ENCODE peak calls at places on chromosomes 6 and 20, in ten cellular contexts. One of them, this sample, is unnamed.

GRCh38 chr6:100366419-100366818 is 98.3 kb downstream of the SIM1 start:
- DNase-seq in hepatocyte: peak; percentile 18
- DNase-seq in ovary: no peak
- DNase-seq in heart right ventricle: no peak
- DNase-seq in Calu3: no peak
- DNase-seq in omental fat pad: no peak
- DNase-seq in heart left ventricle: no peak
- DNase-seq in AG04450: no peak
- DNase-seq in body of pancreas: no peak
- DNase-seq in GM12878: no peak
- DNase-seq in this sample: no peak

GRCh38 chr20:50625986-50626677 is 65.2 kb downstream of the RIPOR3 start:
- DNase-seq in hepatocyte: peak; percentile 68
- DNase-seq in ovary: peak; percentile 84
- DNase-seq in heart right ventricle: peak; percentile 72
- DNase-seq in Calu3: peak; percentile 91
- DNase-seq in omental fat pad: no peak
- DNase-seq in heart left ventricle: peak; percentile 61
- DNase-seq in AG04450: no peak
- DNase-seq in body of pancreas: peak; percentile 27
- DNase-seq in GM12878: no peak
- DNase-seq in this sample: peak; percentile 63

GRCh38 chr6:39847216-39847615 is 55.0 kb downstream of the DAAM2 start:
- DNase-seq in hepatocyte: no peak
- DNase-seq in ovary: peak; percentile 67
- DNase-seq in heart right ventricle: peak; percentile 40
- DNase-seq in Calu3: no peak
- DNase-seq in omental fat pad: no peak
- DNase-seq in heart left ventricle: peak; percentile 52
- DNase-seq in AG04450: no peak
- DNase-seq in body of pancreas: peak; percentile 77
- DNase-seq in GM12878: no peak
- DNase-seq in this sample: no peak

GRCh38 chr20:1666802-1667201 is 9.2 kb upstream of the SIRPG start:
- DNase-seq in hepatocyte: no peak
- DNase-seq in ovary: no peak
- DNase-seq in heart right ventricle: no peak
- DNase-seq in Calu3: no peak
- DNase-seq in omental fat pad: no peak
- DNase-seq in heart left ventricle: no peak
- DNase-seq in AG04450: no peak
- DNase-seq in body of pancreas: no peak
- DNase-seq in GM12878: no peak
- DNase-seq in this sample: no peak

GRCh38 chr6:33770833-33771341 is 18.0 kb downstream of the LEMD2 start:
- DNase-seq in hepatocyte: no peak
- DNase-seq in ovary: no peak
- DNase-seq in heart right ventricle: no peak
- DNase-seq in Calu3: no peak
- DNase-seq in omental fat pad: no peak
- DNase-seq in heart left ventricle: no peak
- DNase-seq in AG04450: no peak
- DNase-seq in body of pancreas: no peak
- DNase-seq in GM12878: no peak
- DNase-seq in this sample: no peak

GRCh38 chr20:25039697-25040437 is 18.1 kb downstream of the ACSS1 start:
- DNase-seq in hepatocyte: peak; percentile 61
- DNase-seq in ovary: peak; percentile 90
- DNase-seq in heart right ventricle: peak; percentile 83
- DNase-seq in Calu3: no peak
- DNase-seq in omental fat pad: no peak
- DNase-seq in heart left ventricle: peak; percentile 85
- DNase-seq in AG04450: peak; percentile 51
- DNase-seq in body of pancreas: peak; percentile 95
- DNase-seq in GM12878: no peak
- DNase-seq in this sample: no peak

GRCh38 chr6:125981566-125982185 is 4.7 kb upstream of the TRMT11 start:
- DNase-seq in hepatocyte: no peak
- DNase-seq in ovary: no peak
- DNase-seq in heart right ventricle: no peak
- DNase-seq in Calu3: no peak
- DNase-seq in omental fat pad: no peak
- DNase-seq in heart left ventricle: no peak
- DNase-seq in AG04450: no peak
- DNase-seq in body of pancreas: no peak
- DNase-seq in GM12878: no peak
- DNase-seq in this sample: no peak

GRCh38 chr6:80690611-80691090 is 584.2 kb downstream of the BCKDHB start:
- DNase-seq in hepatocyte: no peak
- DNase-seq in ovary: no peak
- DNase-seq in heart right ventricle: no peak
- DNase-seq in Calu3: no peak
- DNase-seq in omental fat pad: no peak
- DNase-seq in heart left ventricle: no peak
- DNase-seq in AG04450: peak; percentile 48
- DNase-seq in body of pancreas: no peak
- DNase-seq in GM12878: no peak
- DNase-seq in this sample: no peak

DNA sequence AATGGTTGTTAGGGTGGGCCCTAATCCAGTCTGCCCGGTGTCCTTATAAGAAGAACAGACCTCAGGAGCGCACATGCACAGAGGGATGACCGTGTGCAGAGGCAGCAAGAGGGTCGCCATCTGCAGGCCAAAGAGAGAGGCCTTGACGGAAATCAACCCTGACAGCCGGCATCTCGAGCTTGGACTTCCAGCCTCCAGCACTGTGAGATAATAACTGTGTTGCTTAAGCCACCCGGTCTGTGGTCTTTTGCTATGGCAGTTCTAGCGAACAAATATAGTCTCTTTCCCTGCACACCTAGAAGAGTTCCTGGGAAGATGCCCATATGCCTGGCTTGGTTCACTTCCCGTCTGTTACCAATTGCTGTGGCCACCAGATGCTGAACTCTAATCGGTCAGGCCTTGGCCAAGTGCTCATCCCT is 35.3 kb upstream of the PTGIS start:
- DNase-seq in hepatocyte: peak; percentile 59
- DNase-seq in ovary: no peak
- DNase-seq in heart right ventricle: no peak
- DNase-seq in Calu3: peak; percentile 41
- DNase-seq in omental fat pad: no peak
- DNase-seq in heart left ventricle: no peak
- DNase-seq in AG04450: no peak
- DNase-seq in body of pancreas: no peak
- DNase-seq in GM12878: no peak
- DNase-seq in this sample: no peak
- TF ChIP-seq CTCF in hepatocyte: peak; percentile 43
- TF ChIP-seq CTCF in ovary: no peak
- TF ChIP-seq CTCF in heart right ventricle: peak; percentile 37
- TF ChIP-seq CTCF in Calu3: peak; percentile 42
- TF ChIP-seq CTCF in omental fat pad: no peak
- TF ChIP-seq CTCF in heart left ventricle: no peak
- TF ChIP-seq CTCF in AG04450: peak; percentile 52
- TF ChIP-seq CTCF in body of pancreas: no peak
- TF ChIP-seq CTCF in GM12878: no peak
- TF ChIP-seq CTCF in this sample: peak; percentile 30

GRCh38 chr6:35203152-35203670 is 10.5 kb upstream of the SCUBE3 start:
- DNase-seq in hepatocyte: no peak
- DNase-seq in ovary: no peak
- DNase-seq in heart right ventricle: no peak
- DNase-seq in Calu3: no peak
- DNase-seq in omental fat pad: no peak
- DNase-seq in heart left ventricle: no peak
- DNase-seq in AG04450: no peak
- DNase-seq in body of pancreas: no peak
- DNase-seq in GM12878: no peak
- DNase-seq in this sample: no peak

GRCh38 chr6:35206346-35206745 is 7.4 kb upstream of the SCUBE3 start:
- DNase-seq in hepatocyte: no peak
- DNase-seq in ovary: no peak
- DNase-seq in heart right ventricle: no peak
- DNase-seq in Calu3: no peak
- DNase-seq in omental fat pad: no peak
- DNase-seq in heart left ventricle: no peak
- DNase-seq in AG04450: no peak
- DNase-seq in body of pancreas: no peak
- DNase-seq in GM12878: no peak
- DNase-seq in this sample: no peak

GRCh38 chr6:35203680-35204079 is 10.1 kb upstream of the SCUBE3 start:
- DNase-seq in hepatocyte: no peak
- DNase-seq in ovary: no peak
- DNase-seq in heart right ventricle: no peak
- DNase-seq in Calu3: no peak
- DNase-seq in omental fat pad: no peak
- DNase-seq in heart left ventricle: no peak
- DNase-seq in AG04450: no peak
- DNase-seq in body of pancreas: no peak
- DNase-seq in GM12878: no peak
- DNase-seq in this sample: no peak

GRCh38 chr6:35199866-35200265 is 13.9 kb upstream of the SCUBE3 start:
- DNase-seq in hepatocyte: no peak
- DNase-seq in ovary: no peak
- DNase-seq in heart right ventricle: no peak
- DNase-seq in Calu3: no peak
- DNase-seq in omental fat pad: no peak
- DNase-seq in heart left ventricle: no peak
- DNase-seq in AG04450: no peak
- DNase-seq in body of pancreas: no peak
- DNase-seq in GM12878: no peak
- DNase-seq in this sample: no peak

GRCh38 chr6:35202066-35202546 is 11.7 kb upstream of the SCUBE3 start:
- DNase-seq in hepatocyte: no peak
- DNase-seq in ovary: no peak
- DNase-seq in heart right ventricle: peak; percentile 25
- DNase-seq in Calu3: no peak
- DNase-seq in omental fat pad: no peak
- DNase-seq in heart left ventricle: peak; percentile 31
- DNase-seq in AG04450: no peak
- DNase-seq in body of pancreas: no peak
- DNase-seq in GM12878: no peak
- DNase-seq in this sample: no peak
- TF ChIP-seq CTCF in hepatocyte: peak; percentile 9
- TF ChIP-seq CTCF in ovary: no peak
- TF ChIP-seq CTCF in heart right ventricle: no peak
- TF ChIP-seq CTCF in Calu3: no peak
- TF ChIP-seq CTCF in omental fat pad: no peak
- TF ChIP-seq CTCF in heart left ventricle: no peak
- TF ChIP-seq CTCF in AG04450: no peak
- TF ChIP-seq CTCF in body of pancreas: no peak
- TF ChIP-seq CTCF in GM12878: no peak
- TF ChIP-seq CTCF in this sample: no peak

GRCh38 chr6:90216081-90216977 is 80.3 kb downstream of the BACH2 start:
- DNase-seq in hepatocyte: peak; percentile 53
- DNase-seq in ovary: no peak
- DNase-seq in heart right ventricle: no peak
- DNase-seq in Calu3: no peak
- DNase-seq in omental fat pad: no peak
- DNase-seq in heart left ventricle: no peak
- DNase-seq in AG04450: no peak
- DNase-seq in body of pancreas: peak; percentile 22
- DNase-seq in GM12878: no peak
- DNase-seq in this sample: peak; percentile 50

GRCh38 chr6:90214966-90215365 is 81.7 kb downstream of the BACH2 start:
- DNase-seq in hepatocyte: no peak
- DNase-seq in ovary: no peak
- DNase-seq in heart right ventricle: no peak
- DNase-seq in Calu3: no peak
- DNase-seq in omental fat pad: no peak
- DNase-seq in heart left ventricle: no peak
- DNase-seq in AG04450: no peak
- DNase-seq in body of pancreas: no peak
- DNase-seq in GM12878: no peak
- DNase-seq in this sample: no peak

GRCh38 chr6:90209527-90209926 is 87.1 kb downstream of the BACH2 start:
- DNase-seq in hepatocyte: no peak
- DNase-seq in ovary: no peak
- DNase-seq in heart right ventricle: no peak
- DNase-seq in Calu3: no peak
- DNase-seq in omental fat pad: no peak
- DNase-seq in heart left ventricle: no peak
- DNase-seq in AG04450: no peak
- DNase-seq in body of pancreas: no peak
- DNase-seq in GM12878: no peak
- DNase-seq in this sample: no peak

GRCh38 chr6:90214461-90214860 is 82.2 kb downstream of the BACH2 start:
- DNase-seq in hepatocyte: no peak
- DNase-seq in ovary: no peak
- DNase-seq in heart right ventricle: no peak
- DNase-seq in Calu3: no peak
- DNase-seq in omental fat pad: no peak
- DNase-seq in heart left ventricle: no peak
- DNase-seq in AG04450: no peak
- DNase-seq in body of pancreas: no peak
- DNase-seq in GM12878: no peak
- DNase-seq in this sample: no peak

GRCh38 chr6:90212274-90212673 is 84.4 kb downstream of the BACH2 start:
- DNase-seq in hepatocyte: no peak
- DNase-seq in ovary: no peak
- DNase-seq in heart right ventricle: no peak
- DNase-seq in Calu3: no peak
- DNase-seq in omental fat pad: no peak
- DNase-seq in heart left ventricle: no peak
- DNase-seq in AG04450: no peak
- DNase-seq in body of pancreas: no peak
- DNase-seq in GM12878: no peak
- DNase-seq in this sample: no peak
- TF ChIP-seq CTCF in hepatocyte: no peak
- TF ChIP-seq CTCF in ovary: no peak
- TF ChIP-seq CTCF in heart right ventricle: no peak
- TF ChIP-seq CTCF in Calu3: no peak
- TF ChIP-seq CTCF in omental fat pad: no peak
- TF ChIP-seq CTCF in heart left ventricle: no peak
- TF ChIP-seq CTCF in AG04450: no peak
- TF ChIP-seq CTCF in body of pancreas: no peak
- TF ChIP-seq CTCF in GM12878: no peak
- TF ChIP-seq CTCF in this sample: no peak

GRCh38 chr20:294602-295001 is 2.8 kb upstream of the ZCCHC3 start:
- DNase-seq in hepatocyte: no peak
- DNase-seq in ovary: no peak
- DNase-seq in heart right ventricle: no peak
- DNase-seq in Calu3: no peak
- DNase-seq in omental fat pad: no peak
- DNase-seq in heart left ventricle: no peak
- DNase-seq in AG04450: no peak
- DNase-seq in body of pancreas: no peak
- DNase-seq in GM12878: no peak
- DNase-seq in this sample: no peak

GRCh38 chr20:289693-290080 is 863 bp downstream of the C20orf96 start:
- DNase-seq in hepatocyte: no peak
- DNase-seq in ovary: no peak
- DNase-seq in heart right ventricle: no peak
- DNase-seq in Calu3: no peak
- DNase-seq in omental fat pad: no peak
- DNase-seq in heart left ventricle: no peak
- DNase-seq in AG04450: no peak
- DNase-seq in body of pancreas: no peak
- DNase-seq in GM12878: no peak
- DNase-seq in this sample: no peak

GRCh38 chr20:288956-289692 is 1.4 kb downstream of the C20orf96 start:
- DNase-seq in hepatocyte: no peak
- DNase-seq in ovary: no peak
- DNase-seq in heart right ventricle: no peak
- DNase-seq in Calu3: no peak
- DNase-seq in omental fat pad: no peak
- DNase-seq in heart left ventricle: no peak
- DNase-seq in AG04450: no peak
- DNase-seq in body of pancreas: no peak
- DNase-seq in GM12878: no peak
- DNase-seq in this sample: no peak

GRCh38 chr20:286508-286907 is 4.0 kb downstream of the C20orf96 start:
- DNase-seq in hepatocyte: no peak
- DNase-seq in ovary: no peak
- DNase-seq in heart right ventricle: no peak
- DNase-seq in Calu3: no peak
- DNase-seq in omental fat pad: no peak
- DNase-seq in heart left ventricle: no peak
- DNase-seq in AG04450: no peak
- DNase-seq in body of pancreas: no peak
- DNase-seq in GM12878: no peak
- DNase-seq in this sample: no peak

GRCh38 chr20:290081-290831 is at the start of gene C20orf96:
- DNase-seq in hepatocyte: peak; percentile 95
- DNase-seq in ovary: peak; percentile 94
- DNase-seq in heart right ventricle: peak; percentile 94
- DNase-seq in Calu3: peak; percentile 85
- DNase-seq in omental fat pad: peak; percentile 76
- DNase-seq in heart left ventricle: peak; percentile 92
- DNase-seq in AG04450: peak; percentile 78
- DNase-seq in body of pancreas: peak; percentile 94
- DNase-seq in GM12878: peak; percentile 87
- DNase-seq in this sample: peak; percentile 94
- TF ChIP-seq CTCF in hepatocyte: peak; percentile 28
- TF ChIP-seq CTCF in ovary: peak; percentile 44
- TF ChIP-seq CTCF in heart right ventricle: peak; percentile 36
- TF ChIP-seq CTCF in Calu3: no peak
- TF ChIP-seq CTCF in omental fat pad: no peak
- TF ChIP-seq CTCF in heart left ventricle: no peak
- TF ChIP-seq CTCF in AG04450: peak; percentile 73
- TF ChIP-seq CTCF in body of pancreas: peak; percentile 58
- TF ChIP-seq CTCF in GM12878: no peak
- TF ChIP-seq CTCF in this sample: no peak

This sample was measured in nephron progenitor cell.